ENCODE peak calls at places on chromosomes 5 and 9, in ten cellular contexts. Q is A549, H is tibial nerve, L is ovary, B is transverse colon, E is HepG2, M is K562, X is SK-N-SH, J is stomach, A is esophagus muscularis mucosa. P is an unnamed sample. For H3K4me1, the result is how much of the 10 kb centered on the place peaks cover.

GRCh38 chr5:140238756-140239155 is 63.8 kb downstream of the CYSTM1 start:
- DNase-seq in Q (no peak), H (no peak), L (no peak), B (no peak), E (no peak), M (no peak), X (no peak), J (no peak), A (no peak), P (no peak)

GRCh38 chr5:139847790-139848507 is 52.3 kb downstream of the PSD2 start:
- DNase-seq in Q (peak), H (no peak), L (peak), B (peak), E (no peak), M (peak), X (peak), J (peak), A (no peak), P (peak)

GRCh38 chr5:154712518-154713437 is 42.4 kb upstream of the LARP1 start:
- DNase-seq in Q (no peak), H (no peak), L (no peak), B (peak), E (no peak), M (no peak), X (no peak), J (peak), A (no peak), P (no peak)

GRCh38 chr9:18539203-18539602 is 65.2 kb downstream of the ADAMTSL1 start:
- DNase-seq in Q (peak), H (no peak), L (no peak), B (no peak), E (peak), M (no peak), X (no peak), J (no peak), A (no peak), P (no peak)

GRCh38 chr9:91315191-91315590 is 46.5 kb downstream of the AUH start:
- DNase-seq in Q (no peak), H (no peak), L (no peak), B (peak), E (no peak), M (no peak), X (no peak), J (peak), A (no peak), P (no peak)

GRCh38 chr5:60323596-60323995 is 376.4 kb downstream of the DEPDC1B start:
- DNase-seq in Q (no peak), H (no peak), L (no peak), B (no peak), E (no peak), M (no peak), X (no peak), J (no peak), A (no peak), P (no peak)

GRCh38 chr5:21452429-21452828 is 1400.7 kb downstream of the CDH12 start:
- DNase-seq in Q (no peak), H (no peak), L (no peak), B (no peak), E (peak), M (no peak), X (no peak), J (no peak), A (no peak), P (no peak)

GRCh38 chr5:126460459-126460858 is 37.2 kb downstream of the GRAMD2B start:
- DNase-seq in Q (no peak), H (no peak), L (no peak), B (no peak), E (no peak), M (no peak), X (no peak), J (no peak), A (no peak), P (no peak)

GRCh38 chr5:72512179-72512860 is 5.1 kb upstream of the ZNF366 start:
- DNase-seq in Q (no peak), H (no peak), L (no peak), B (no peak), E (no peak), M (no peak), X (no peak), J (no peak), A (peak), P (no peak)

GRCh38 chr9:129384138-129384886 is 206.3 kb upstream of the IER5L start:
- DNase-seq in Q (no peak), H (no peak), L (no peak), B (no peak), E (no peak), M (no peak), X (no peak), J (no peak), A (no peak), P (no peak)

GRCh38 chr5:90875456-90875855 is 316.9 kb downstream of the ADGRV1 start:
- DNase-seq in Q (no peak), H (no peak), L (no peak), B (no peak), E (no peak), M (no peak), X (no peak), J (no peak), A (no peak), P (no peak)

GRCh38 chr9:106962105-106962504 is 99.1 kb downstream of the ZNF462 start:
- DNase-seq in Q (no peak), H (no peak), L (no peak), B (no peak), E (no peak), M (no peak), X (no peak), J (no peak), A (no peak), P (no peak)

GRCh38 chr5:126680215-126680817 is 79.6 kb downstream of the PHAX start:
- DNase-seq in Q (no peak), H (no peak), L (no peak), B (peak), E (no peak), M (peak), X (peak), J (no peak), A (no peak), P (no peak)

GRCh38 chr9:15856591-15856990 is 303.7 kb downstream of the CCDC171 start:
- DNase-seq in Q (no peak), H (no peak), L (no peak), B (no peak), E (no peak), M (no peak), X (no peak), J (no peak), A (no peak), P (no peak)

GRCh38 chr5:83924171-83924570 is 203.5 kb upstream of the HAPLN1 start:
- DNase-seq in Q (no peak), H (no peak), L (no peak), B (no peak), E (no peak), M (no peak), X (no peak), J (no peak), A (no peak), P (no peak)

GRCh38 chr9:87152206-87152605 is 204.9 kb upstream of the GAS1 start:
- DNase-seq in Q (no peak), H (no peak), L (no peak), B (no peak), E (no peak), M (no peak), X (no peak), J (no peak), A (no peak), P (no peak)

GRCh38 chr9:36125062-36125855 is 11.3 kb upstream of the GLIPR2 start:
- DNase-seq in Q (no peak), H (no peak), L (no peak), B (no peak), E (no peak), M (no peak), X (no peak), J (no peak), A (no peak), P (no peak)

GRCh38 chr5:174323878-174324281 is 278.4 kb downstream of the NSG2 start:
- DNase-seq in Q (peak), H (no peak), L (no peak), B (no peak), E (peak), M (peak), X (peak), J (no peak), A (no peak), P (no peak)

GRCh38 chr5:175654346-175654745 is 3.5 kb upstream of the HRH2 start:
- DNase-seq in Q (no peak), H (no peak), L (no peak), B (no peak), E (no peak), M (no peak), X (no peak), J (no peak), A (no peak), P (no peak)

GRCh38 chr5:175654807-175655206 is 3.1 kb upstream of the HRH2 start:
- DNase-seq in Q (no peak), H (no peak), L (no peak), B (no peak), E (no peak), M (no peak), X (no peak), J (no peak), A (no peak), P (no peak)

GRCh38 chr5:175652741-175653663 is 4.9 kb upstream of the HRH2 start:
- DNase-seq in Q (no peak), H (no peak), L (no peak), B (peak), E (no peak), M (no peak), X (no peak), J (no peak), A (no peak), P (no peak)

GRCh38 chr5:175655411-175655810 is 2.5 kb upstream of the HRH2 start:
- DNase-seq in Q (no peak), H (no peak), L (no peak), B (no peak), E (no peak), M (no peak), X (no peak), J (no peak), A (no peak), P (no peak)

GRCh38 chr5:175653763-175654162 is 4.1 kb upstream of the HRH2 start:
- DNase-seq in Q (no peak), H (no peak), L (no peak), B (no peak), E (no peak), M (no peak), X (no peak), J (no peak), A (no peak), P (no peak)
- TF ChIP-seq EP300 in Q (no peak), H (no peak), L (no peak), B (no peak), E (no peak), M (no peak), X (no peak), J (no peak), A (no peak), P (no peak)

DNA sequence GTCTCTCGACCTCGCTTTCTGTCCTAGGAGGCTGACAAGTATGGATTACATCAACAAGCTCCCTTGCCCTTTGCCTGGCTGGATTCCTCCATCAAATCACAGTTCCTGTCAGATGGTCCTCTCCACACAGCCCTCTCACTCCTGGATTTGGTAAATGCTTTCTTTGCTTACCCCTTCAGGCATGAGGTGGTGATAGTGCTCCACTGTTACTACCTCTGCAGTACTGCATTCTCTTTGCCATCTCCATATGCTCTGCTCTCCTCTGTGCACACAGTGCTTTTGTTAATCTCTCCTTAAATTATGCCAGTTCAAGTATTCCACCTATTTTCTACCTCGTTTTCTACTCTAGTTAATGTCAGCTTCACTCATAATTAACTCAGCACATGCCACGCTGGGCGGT is 279.2 kb downstream of the DMAC1 start:
- DNase-seq in Q (no peak), H (no peak), L (no peak), B (no peak), E (no peak), M (no peak), X (no peak), J (no peak), A (no peak), P (no peak)
- TF ChIP-seq CTCF in Q (no peak), H (no peak), L (no peak), B (no peak), E (no peak), M (no peak), X (no peak), J (no peak), A (no peak), P (no peak)

GRCh38 chr9:134333234-134333873 is 7.1 kb downstream of the RXRA start:
- DNase-seq in Q (no peak), H (no peak), L (no peak), B (peak), E (peak), M (no peak), X (peak), J (peak), A (no peak), P (no peak)
- H3K4me1 ChIP-seq in Q (under half), H (half or more), L (half or more), B (half or more), E (half or more), M (under half), X (half or more), J (half or more), A (half or more), P (half or more)

GRCh38 chr5:143812085-143812705 is at the start of gene HMHB1:
- DNase-seq in Q (no peak), H (no peak), L (no peak), B (no peak), E (no peak), M (no peak), X (no peak), J (no peak), A (no peak), P (no peak)
- TF ChIP-seq EP300 in Q (no peak), H (no peak), L (no peak), B (no peak), E (no peak), M (no peak), X (no peak), J (no peak), A (no peak), P (no peak)

P was measured in suprapubic skin.